ENCODE peak calls at places on chromosomes 4 and X, in nine cellular contexts. One of them, this sample, is unnamed.

GRCh38 chr4:13481569-13481968 is 2.6 kb downstream of the RAB28 start:
- DNase-seq in brain microvascular endothelial cell: no peak
- DNase-seq in mesenchymal stem cell: peak; percentile 59
- DNase-seq in GM12865: no peak
- DNase-seq in nucleus accumbens: no peak
- DNase-seq in fibroblast of lung: peak; percentile 57
- DNase-seq in activated CD4-positive, alpha-beta T cell treated with anti-CD3 and anti-CD28 coated beads, Interleukin-2, amount 10 ng/mL, durations not matched to agents 7 days and 5 days: no peak
- DNase-seq in AG10803: peak; percentile 49
- DNase-seq in caudate nucleus: no peak
- DNase-seq in this sample: peak; percentile 11

GRCh38 chrX:27565992-27566391 is 24.2 kb upstream of the DCAF8L2 start:
- DNase-seq in brain microvascular endothelial cell: peak; percentile 75
- DNase-seq in mesenchymal stem cell: peak; percentile 1
- DNase-seq in GM12865: no peak
- DNase-seq in nucleus accumbens: no peak
- DNase-seq in fibroblast of lung: peak; percentile 31
- DNase-seq in activated CD4-positive, alpha-beta T cell treated with anti-CD3 and anti-CD28 coated beads, Interleukin-2, amount 10 ng/mL, durations not matched to agents 7 days and 5 days: no peak
- DNase-seq in AG10803: no peak
- DNase-seq in caudate nucleus: no peak
- DNase-seq in this sample: no peak

GRCh38 chr4:158168606-158169005 is 4.2 kb downstream of the GASK1B start:
- DNase-seq in brain microvascular endothelial cell: no peak
- DNase-seq in mesenchymal stem cell: no peak
- DNase-seq in GM12865: no peak
- DNase-seq in nucleus accumbens: no peak
- DNase-seq in fibroblast of lung: no peak
- DNase-seq in activated CD4-positive, alpha-beta T cell treated with anti-CD3 and anti-CD28 coated beads, Interleukin-2, amount 10 ng/mL, durations not matched to agents 7 days and 5 days: no peak
- DNase-seq in AG10803: no peak
- DNase-seq in caudate nucleus: no peak
- DNase-seq in this sample: no peak

GRCh38 chr4:184896868-184897715 is 71.3 kb upstream of the ACSL1 start:
- DNase-seq in brain microvascular endothelial cell: no peak
- DNase-seq in mesenchymal stem cell: no peak
- DNase-seq in GM12865: peak; percentile 64
- DNase-seq in nucleus accumbens: no peak
- DNase-seq in fibroblast of lung: peak; percentile 45
- DNase-seq in activated CD4-positive, alpha-beta T cell treated with anti-CD3 and anti-CD28 coated beads, Interleukin-2, amount 10 ng/mL, durations not matched to agents 7 days and 5 days: no peak
- DNase-seq in AG10803: no peak
- DNase-seq in caudate nucleus: no peak
- DNase-seq in this sample: no peak

GRCh38 chr4:103099691-103100392 is at the start of gene BDH2:
- DNase-seq in brain microvascular endothelial cell: peak; percentile 95
- DNase-seq in mesenchymal stem cell: peak; percentile 97
- DNase-seq in GM12865: peak; percentile 90
- DNase-seq in nucleus accumbens: peak; percentile 48
- DNase-seq in fibroblast of lung: peak; percentile 99
- DNase-seq in activated CD4-positive, alpha-beta T cell treated with anti-CD3 and anti-CD28 coated beads, Interleukin-2, amount 10 ng/mL, durations not matched to agents 7 days and 5 days: peak; percentile 77
- DNase-seq in AG10803: peak; percentile 96
- DNase-seq in caudate nucleus: no peak
- DNase-seq in this sample: peak; percentile 83

GRCh38 chr4:122588453-122589238 is 32.2 kb downstream of the IL21 start:
- DNase-seq in brain microvascular endothelial cell: peak; percentile 20
- DNase-seq in mesenchymal stem cell: peak; percentile 81
- DNase-seq in GM12865: no peak
- DNase-seq in nucleus accumbens: no peak
- DNase-seq in fibroblast of lung: peak; percentile 82
- DNase-seq in activated CD4-positive, alpha-beta T cell treated with anti-CD3 and anti-CD28 coated beads, Interleukin-2, amount 10 ng/mL, durations not matched to agents 7 days and 5 days: no peak
- DNase-seq in AG10803: peak; percentile 77
- DNase-seq in caudate nucleus: no peak
- DNase-seq in this sample: no peak

GRCh38 chr4:78954048-78954666 is 14.9 kb upstream of the PAQR3 start:
- DNase-seq in brain microvascular endothelial cell: no peak
- DNase-seq in mesenchymal stem cell: peak; percentile 11
- DNase-seq in GM12865: peak; percentile 12
- DNase-seq in nucleus accumbens: no peak
- DNase-seq in fibroblast of lung: peak; percentile 36
- DNase-seq in activated CD4-positive, alpha-beta T cell treated with anti-CD3 and anti-CD28 coated beads, Interleukin-2, amount 10 ng/mL, durations not matched to agents 7 days and 5 days: no peak
- DNase-seq in AG10803: no peak
- DNase-seq in caudate nucleus: no peak
- DNase-seq in this sample: no peak

GRCh38 chrX:24242649-24243556 is 71.0 kb downstream of the SUPT20HL2 start:
- DNase-seq in brain microvascular endothelial cell: peak; percentile 58
- DNase-seq in mesenchymal stem cell: peak; percentile 60
- DNase-seq in GM12865: peak; percentile 96
- DNase-seq in nucleus accumbens: no peak
- DNase-seq in fibroblast of lung: peak; percentile 79
- DNase-seq in activated CD4-positive, alpha-beta T cell treated with anti-CD3 and anti-CD28 coated beads, Interleukin-2, amount 10 ng/mL, durations not matched to agents 7 days and 5 days: no peak
- DNase-seq in AG10803: peak; percentile 92
- DNase-seq in caudate nucleus: no peak
- DNase-seq in this sample: peak; percentile 41

GRCh38 chr4:75598390-75598789 is 31.9 kb downstream of the CDKL2 start:
- DNase-seq in brain microvascular endothelial cell: no peak
- DNase-seq in mesenchymal stem cell: peak; percentile 56
- DNase-seq in GM12865: peak; percentile 41
- DNase-seq in nucleus accumbens: no peak
- DNase-seq in fibroblast of lung: peak; percentile 29
- DNase-seq in activated CD4-positive, alpha-beta T cell treated with anti-CD3 and anti-CD28 coated beads, Interleukin-2, amount 10 ng/mL, durations not matched to agents 7 days and 5 days: no peak
- DNase-seq in AG10803: peak; percentile 29
- DNase-seq in caudate nucleus: no peak
- DNase-seq in this sample: peak; percentile 11

GRCh38 chr4:118968006-118968405 is 79.4 kb downstream of the SYNPO2 start:
- DNase-seq in brain microvascular endothelial cell: peak; percentile 88
- DNase-seq in mesenchymal stem cell: peak; percentile 95
- DNase-seq in GM12865: peak; percentile 89
- DNase-seq in nucleus accumbens: peak; percentile 19
- DNase-seq in fibroblast of lung: peak; percentile 96
- DNase-seq in activated CD4-positive, alpha-beta T cell treated with anti-CD3 and anti-CD28 coated beads, Interleukin-2, amount 10 ng/mL, durations not matched to agents 7 days and 5 days: peak; percentile 44
- DNase-seq in AG10803: peak; percentile 91
- DNase-seq in caudate nucleus: no peak
- DNase-seq in this sample: peak; percentile 54

GRCh38 chrX:12901486-12901885 is 4.9 kb upstream of the TLR8 start:
- DNase-seq in brain microvascular endothelial cell: peak; percentile 40
- DNase-seq in mesenchymal stem cell: peak; percentile 30
- DNase-seq in GM12865: peak; percentile 74
- DNase-seq in nucleus accumbens: peak; percentile 31
- DNase-seq in fibroblast of lung: peak; percentile 44
- DNase-seq in activated CD4-positive, alpha-beta T cell treated with anti-CD3 and anti-CD28 coated beads, Interleukin-2, amount 10 ng/mL, durations not matched to agents 7 days and 5 days: peak; percentile 75
- DNase-seq in AG10803: peak; percentile 43
- DNase-seq in caudate nucleus: peak; percentile 21
- DNase-seq in this sample: peak; percentile 66

GRCh38 chr4:54085284-54085683 is 14.7 kb upstream of the GSX2 start:
- DNase-seq in brain microvascular endothelial cell: peak; percentile 94
- DNase-seq in mesenchymal stem cell: peak; percentile 89
- DNase-seq in GM12865: no peak
- DNase-seq in nucleus accumbens: peak; percentile 69
- DNase-seq in fibroblast of lung: peak; percentile 90
- DNase-seq in activated CD4-positive, alpha-beta T cell treated with anti-CD3 and anti-CD28 coated beads, Interleukin-2, amount 10 ng/mL, durations not matched to agents 7 days and 5 days: no peak
- DNase-seq in AG10803: peak; percentile 88
- DNase-seq in caudate nucleus: peak; percentile 66
- DNase-seq in this sample: peak; percentile 76

GRCh38 chr4:83075271-83075670 is 39.3 kb downstream of the PLAC8 start:
- DNase-seq in brain microvascular endothelial cell: no peak
- DNase-seq in mesenchymal stem cell: peak; percentile 80
- DNase-seq in GM12865: no peak
- DNase-seq in nucleus accumbens: no peak
- DNase-seq in fibroblast of lung: peak; percentile 28
- DNase-seq in activated CD4-positive, alpha-beta T cell treated with anti-CD3 and anti-CD28 coated beads, Interleukin-2, amount 10 ng/mL, durations not matched to agents 7 days and 5 days: no peak
- DNase-seq in AG10803: peak; percentile 57
- DNase-seq in caudate nucleus: no peak
- DNase-seq in this sample: no peak

GRCh38 chr4:169103966-169104412 is 93.9 kb upstream of the CBR4 start:
- DNase-seq in brain microvascular endothelial cell: no peak
- DNase-seq in mesenchymal stem cell: no peak
- DNase-seq in GM12865: no peak
- DNase-seq in nucleus accumbens: no peak
- DNase-seq in fibroblast of lung: no peak
- DNase-seq in activated CD4-positive, alpha-beta T cell treated with anti-CD3 and anti-CD28 coated beads, Interleukin-2, amount 10 ng/mL, durations not matched to agents 7 days and 5 days: no peak
- DNase-seq in AG10803: no peak
- DNase-seq in caudate nucleus: no peak
- DNase-seq in this sample: no peak

GRCh38 chrX:20265221-20265725 is 1.4 kb downstream of the RPS6KA3 start:
- DNase-seq in brain microvascular endothelial cell: peak; percentile 87
- DNase-seq in mesenchymal stem cell: peak; percentile 80
- DNase-seq in GM12865: peak; percentile 68
- DNase-seq in nucleus accumbens: peak; percentile 29
- DNase-seq in fibroblast of lung: peak; percentile 71
- DNase-seq in activated CD4-positive, alpha-beta T cell treated with anti-CD3 and anti-CD28 coated beads, Interleukin-2, amount 10 ng/mL, durations not matched to agents 7 days and 5 days: peak; percentile 39
- DNase-seq in AG10803: peak; percentile 64
- DNase-seq in caudate nucleus: no peak
- DNase-seq in this sample: peak; percentile 55

GRCh38 chr4:22686156-22686555 is 6.6 kb upstream of the GBA3 start:
- DNase-seq in brain microvascular endothelial cell: peak; percentile 5
- DNase-seq in mesenchymal stem cell: no peak
- DNase-seq in GM12865: no peak
- DNase-seq in nucleus accumbens: no peak
- DNase-seq in fibroblast of lung: peak; percentile 12
- DNase-seq in activated CD4-positive, alpha-beta T cell treated with anti-CD3 and anti-CD28 coated beads, Interleukin-2, amount 10 ng/mL, durations not matched to agents 7 days and 5 days: no peak
- DNase-seq in AG10803: no peak
- DNase-seq in caudate nucleus: no peak
- DNase-seq in this sample: no peak

GRCh38 chr4:66564901-66565648 is 894.8 kb upstream of the EPHA5 start:
- DNase-seq in brain microvascular endothelial cell: peak; percentile 88
- DNase-seq in mesenchymal stem cell: peak; percentile 83
- DNase-seq in GM12865: no peak
- DNase-seq in nucleus accumbens: no peak
- DNase-seq in fibroblast of lung: peak; percentile 67
- DNase-seq in activated CD4-positive, alpha-beta T cell treated with anti-CD3 and anti-CD28 coated beads, Interleukin-2, amount 10 ng/mL, durations not matched to agents 7 days and 5 days: no peak
- DNase-seq in AG10803: peak; percentile 65
- DNase-seq in caudate nucleus: no peak
- DNase-seq in this sample: peak; percentile 18

GRCh38 chr4:85548116-85548515 is 73.2 kb downstream of the ARHGAP24 start:
- DNase-seq in brain microvascular endothelial cell: no peak
- DNase-seq in mesenchymal stem cell: peak; percentile 31
- DNase-seq in GM12865: peak; percentile 15
- DNase-seq in nucleus accumbens: no peak
- DNase-seq in fibroblast of lung: peak; percentile 21
- DNase-seq in activated CD4-positive, alpha-beta T cell treated with anti-CD3 and anti-CD28 coated beads, Interleukin-2, amount 10 ng/mL, durations not matched to agents 7 days and 5 days: no peak
- DNase-seq in AG10803: no peak
- DNase-seq in caudate nucleus: no peak
- DNase-seq in this sample: no peak

GRCh38 chrX:110146521-110146920 is 143.6 kb downstream of the TMEM164 start:
- DNase-seq in brain microvascular endothelial cell: peak; percentile 15
- DNase-seq in mesenchymal stem cell: peak; percentile 64
- DNase-seq in GM12865: peak; percentile 45
- DNase-seq in nucleus accumbens: peak; percentile 2
- DNase-seq in fibroblast of lung: peak; percentile 77
- DNase-seq in activated CD4-positive, alpha-beta T cell treated with anti-CD3 and anti-CD28 coated beads, Interleukin-2, amount 10 ng/mL, durations not matched to agents 7 days and 5 days: peak; percentile 47
- DNase-seq in AG10803: peak; percentile 38
- DNase-seq in caudate nucleus: no peak
- DNase-seq in this sample: peak; percentile 47

GRCh38 chrX:113512700-113513395 is 672.2 kb upstream of the AMOT start:
- DNase-seq in brain microvascular endothelial cell: peak; percentile 13
- DNase-seq in mesenchymal stem cell: peak; percentile 56
- DNase-seq in GM12865: no peak
- DNase-seq in nucleus accumbens: no peak
- DNase-seq in fibroblast of lung: peak; percentile 39
- DNase-seq in activated CD4-positive, alpha-beta T cell treated with anti-CD3 and anti-CD28 coated beads, Interleukin-2, amount 10 ng/mL, durations not matched to agents 7 days and 5 days: no peak
- DNase-seq in AG10803: peak; percentile 81
- DNase-seq in caudate nucleus: no peak
- DNase-seq in this sample: peak; percentile 18

GRCh38 chrX:28058906-28059305 is 77.7 kb upstream of the DCAF8L1 start:
- DNase-seq in brain microvascular endothelial cell: peak; percentile 26
- DNase-seq in mesenchymal stem cell: peak; percentile 10
- DNase-seq in GM12865: no peak
- DNase-seq in nucleus accumbens: no peak
- DNase-seq in fibroblast of lung: peak; percentile 51
- DNase-seq in activated CD4-positive, alpha-beta T cell treated with anti-CD3 and anti-CD28 coated beads, Interleukin-2, amount 10 ng/mL, durations not matched to agents 7 days and 5 days: no peak
- DNase-seq in AG10803: no peak
- DNase-seq in caudate nucleus: no peak
- DNase-seq in this sample: no peak

GRCh38 chr4:173482330-173482931 is 47.6 kb downstream of the HAND2 start:
- DNase-seq in brain microvascular endothelial cell: no peak
- DNase-seq in mesenchymal stem cell: no peak
- DNase-seq in GM12865: no peak
- DNase-seq in nucleus accumbens: no peak
- DNase-seq in fibroblast of lung: no peak
- DNase-seq in activated CD4-positive, alpha-beta T cell treated with anti-CD3 and anti-CD28 coated beads, Interleukin-2, amount 10 ng/mL, durations not matched to agents 7 days and 5 days: no peak
- DNase-seq in AG10803: no peak
- DNase-seq in caudate nucleus: no peak
- DNase-seq in this sample: no peak